ENCODE peak calls at places on chromosomes 7 and 10, in nine cellular contexts. L is colonic mucosa, Y is lower lobe of right lung, M is fibroblast of pulmonary artery, P is fibroblast of the aortic adventitia, W is AG04450, K is fibroblast of lung, T is right lobe of liver, H is thyroid gland. R is an unnamed sample.

GRCh38 chr7:50276446-50276845 is 28.1 kb upstream of the IKZF1 start:
- DNase-seq in P (no peak), M (no peak), L (no peak), H (no peak), Y (no peak), K (no peak), T (no peak), W (no peak), R (no peak)

GRCh38 chr7:2680792-2681490 is 7.1 kb upstream of the AMZ1 start:
- DNase-seq in L (peak), M (peak), P (peak), H (peak), K (peak), Y (peak), T (peak), W (no peak), R (peak)

GRCh38 chr10:90222372-90222771 is 521.0 kb downstream of the KIF20B start:
- DNase-seq in W (peak), M (peak), T (no peak), K (peak), H (no peak), Y (no peak), L (no peak), P (peak), R (no peak)

GRCh38 chr10:86535057-86535882 is 13.7 kb upstream of the WAPL start:
- DNase-seq in L (peak), P (no peak), W (no peak), Y (peak), M (no peak), T (peak), K (peak), H (peak), R (peak)

GRCh38 chr7:100088621-100089457 is at the start of gene COPS6:
- DNase-seq in P (peak), T (peak), K (peak), Y (peak), W (no peak), L (peak), H (peak), M (peak), R (peak)

GRCh38 chr10:103696411-103697145 is 158.8 kb downstream of the SH3PXD2A start:
- DNase-seq in H (peak), W (peak), T (peak), K (peak), L (peak), Y (no peak), P (peak), M (peak), R (peak)

GRCh38 chr10:101244321-101245050 is 15.2 kb upstream of the LBX1 start:
- DNase-seq in T (no peak), M (peak), P (peak), Y (no peak), L (no peak), W (peak), K (peak), H (no peak), R (no peak)

GRCh38 chr7:157339777-157340677 is 3.2 kb downstream of the DNAJB6 start:
- DNase-seq in L (peak), T (peak), P (peak), M (peak), Y (peak), H (peak), K (peak), W (no peak), R (no peak)

DNA sequence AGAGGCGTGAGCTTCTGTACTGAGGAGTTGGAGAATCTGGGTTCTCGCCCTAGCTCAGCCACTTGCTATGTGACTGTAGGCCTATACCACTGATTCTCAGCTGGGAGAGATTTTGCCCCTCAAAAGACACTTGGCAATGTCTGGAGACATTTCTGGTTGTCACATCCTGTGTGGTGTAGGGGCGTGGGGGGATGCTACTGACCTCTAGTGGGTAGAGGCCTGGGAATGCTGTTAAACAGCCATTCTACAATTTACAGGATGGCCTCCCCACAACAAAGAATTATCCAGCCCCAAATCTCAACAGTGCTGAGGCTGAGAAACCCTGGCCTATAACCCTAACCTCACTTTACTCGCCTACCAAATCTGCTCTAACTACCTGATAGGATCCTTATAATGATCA is 58.8 kb upstream of the GAD2 start:
- DNase-seq in K (no peak), L (no peak), M (no peak), Y (no peak), T (no peak), H (no peak), P (no peak), W (no peak), R (no peak)
- TF ChIP-seq CTCF in K (no peak), L (no peak), M (no peak), Y (no peak), T (no peak), H (no peak), P (no peak), W (no peak), R (no peak)

GRCh38 chr10:72567421-72567820 is 58.5 kb downstream of the MICU1 start:
- DNase-seq in Y (no peak), T (no peak), L (no peak), K (peak), H (no peak), W (no peak), M (peak), P (peak), R (no peak)
- H3K4me3 ChIP-seq in Y (no peak), T (no peak), L (no peak), K (no peak), H (no peak), W (no peak), M (no peak), P (no peak), R (no peak)

GRCh38 chr7:52586704-52587103 is 448.7 kb upstream of the POM121L12 start:
- DNase-seq in L (no peak), H (no peak), P (no peak), M (no peak), K (no peak), Y (no peak), W (no peak), T (no peak), R (no peak)
- TF ChIP-seq CTCF in L (no peak), H (no peak), P (no peak), M (no peak), K (no peak), Y (no peak), W (no peak), T (no peak), R (no peak)

DNA sequence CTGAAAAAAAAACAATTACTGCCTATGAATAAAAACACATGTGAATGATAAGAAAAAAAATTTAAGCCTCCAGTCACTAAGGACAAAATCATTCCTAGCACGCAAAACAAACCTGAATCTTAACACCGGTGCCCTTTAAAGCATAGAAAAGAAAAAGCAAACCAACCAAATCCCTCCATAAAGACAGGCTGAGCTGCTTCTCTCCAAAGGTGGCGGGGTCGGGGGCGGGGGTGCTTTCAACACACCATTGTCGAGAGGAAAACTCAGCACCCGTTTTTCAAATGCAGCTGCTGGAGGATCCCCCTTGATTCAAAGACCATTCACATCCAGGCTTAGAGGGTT is 1.4 kb downstream of the ST8SIA6 start:
- DNase-seq in Y (no peak), K (no peak), H (no peak), M (no peak), T (no peak), W (no peak), P (no peak), L (no peak), R (no peak)
- H3K4me3 ChIP-seq in Y (peak), K (no peak), H (no peak), M (no peak), T (no peak), W (no peak), P (no peak), L (peak), R (peak)

DNA sequence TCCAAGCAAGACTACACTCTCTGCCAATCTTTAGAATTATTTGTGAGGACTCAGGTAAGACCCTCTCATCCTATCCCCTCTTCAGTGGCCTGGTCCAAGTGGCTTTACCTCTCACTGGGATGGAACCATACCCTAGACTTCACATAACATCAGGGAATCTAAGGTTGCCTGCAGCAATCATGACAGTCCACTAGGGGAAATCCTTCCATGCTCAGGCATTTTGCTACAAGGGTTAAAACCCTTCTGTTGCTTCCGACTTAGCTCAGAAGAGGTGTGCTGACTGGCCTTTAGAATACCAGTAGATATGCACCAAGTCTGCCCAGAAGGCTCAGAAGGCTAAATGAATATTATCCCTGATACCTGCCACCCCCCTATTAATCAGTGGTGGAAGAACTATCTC is 24.9 kb upstream of the NPS start:
- DNase-seq in W (no peak), H (no peak), T (no peak), M (no peak), Y (no peak), P (no peak), L (no peak), K (no peak), R (no peak)
- TF ChIP-seq CTCF in W (no peak), H (no peak), T (no peak), M (no peak), Y (no peak), P (no peak), L (no peak), K (no peak), R (no peak)

GRCh38 chr10:21293518-21294356 is 231.7 kb downstream of the SKIDA1 start:
- DNase-seq in L (no peak), W (no peak), P (peak), K (peak), M (peak), Y (no peak), H (no peak), T (no peak), R (no peak)
- H3K4me3 ChIP-seq in L (no peak), W (no peak), P (no peak), K (peak), M (no peak), Y (no peak), H (peak), T (no peak), R (no peak)

R was measured in left lung.